ENCODE peak calls at places on chromosomes 3 and 15, in nine cellular contexts. G is cardiac muscle cell; J is colonic mucosa; H is astrocyte of the spinal cord; K is GM12878; C is transverse colon; F is NB4; E is CD8-positive, alpha-beta T cell; O is psoas muscle. T is an unnamed sample.

GRCh38 chr3:151130437-151130836 is 45.0 kb downstream of the MED12L start:
- DNase-seq in G (no peak), J (no peak), H (no peak), K (no peak), C (no peak), F (no peak), E (no peak), O (no peak), T (peak)

GRCh38 chr3:157282261-157283191 is 122.6 kb upstream of the CCNL1 start:
- DNase-seq in G (no peak), J (no peak), H (peak), K (no peak), C (no peak), F (no peak), E (no peak), O (peak), T (peak)

GRCh38 chr3:101381809-101382208 is 61.4 kb upstream of the IMPG2 start:
- DNase-seq in G (peak), J (no peak), H (peak), K (no peak), C (no peak), F (peak), E (no peak), O (no peak), T (peak)

GRCh38 chr3:170132335-170132734 is 49.2 kb downstream of the PHC3 start:
- DNase-seq in G (no peak), J (no peak), H (no peak), K (no peak), C (no peak), F (peak), E (no peak), O (no peak), T (no peak)

GRCh38 chr3:143831208-143831607 is 17.1 kb downstream of the SLC9A9 start:
- DNase-seq in G (no peak), J (no peak), H (peak), K (no peak), C (no peak), F (no peak), E (no peak), O (no peak), T (peak)

GRCh38 chr15:93470042-93470441 is 381.0 kb upstream of the RGMA start:
- DNase-seq in G (no peak), J (no peak), H (no peak), K (no peak), C (no peak), F (no peak), E (no peak), O (no peak), T (no peak)

GRCh38 chr3:172189987-172190603 is 150.7 kb downstream of the FNDC3B start:
- DNase-seq in G (no peak), J (no peak), H (no peak), K (no peak), C (no peak), F (no peak), E (no peak), O (no peak), T (no peak)

GRCh38 chr15:25439456-25439836 is 622 bp upstream of the UBE3A start:
- DNase-seq in G (no peak), J (peak), H (no peak), K (no peak), C (peak), F (peak), E (no peak), O (no peak), T (peak)

GRCh38 chr15:61256231-61256630 is 27.1 kb upstream of the RORA start:
- DNase-seq in G (no peak), J (no peak), H (no peak), K (no peak), C (no peak), F (no peak), E (no peak), O (no peak), T (no peak)

GRCh38 chr3:66411436-66411835 is 89.4 kb downstream of the LRIG1 start:
- DNase-seq in G (no peak), J (no peak), H (no peak), K (no peak), C (no peak), F (no peak), E (no peak), O (peak), T (no peak)
- H3K4me3 ChIP-seq in G (no peak), J (no peak), H (no peak), K (no peak), C (no peak), F (no peak), E (no peak), O (no peak), T (no peak)

GRCh38 chr15:67147410-67147949 is 82.1 kb downstream of the SMAD3 start:
- DNase-seq in G (no peak), J (no peak), H (no peak), K (no peak), C (no peak), F (no peak), E (no peak), O (no peak), T (no peak)
- H3K4me3 ChIP-seq in G (no peak), J (no peak), H (no peak), K (no peak), C (no peak), F (no peak), E (no peak), O (no peak), T (no peak)

GRCh38 chr3:196082471-196082971 is 631 bp upstream of the TFRC start:
- DNase-seq in G (no peak), J (peak), H (peak), K (no peak), C (no peak), F (no peak), E (no peak), O (no peak), T (no peak)
- H3K4me3 ChIP-seq in G (peak), J (peak), H (peak), K (peak), C (peak), F (peak), E (peak), O (peak), T (peak)

DNA sequence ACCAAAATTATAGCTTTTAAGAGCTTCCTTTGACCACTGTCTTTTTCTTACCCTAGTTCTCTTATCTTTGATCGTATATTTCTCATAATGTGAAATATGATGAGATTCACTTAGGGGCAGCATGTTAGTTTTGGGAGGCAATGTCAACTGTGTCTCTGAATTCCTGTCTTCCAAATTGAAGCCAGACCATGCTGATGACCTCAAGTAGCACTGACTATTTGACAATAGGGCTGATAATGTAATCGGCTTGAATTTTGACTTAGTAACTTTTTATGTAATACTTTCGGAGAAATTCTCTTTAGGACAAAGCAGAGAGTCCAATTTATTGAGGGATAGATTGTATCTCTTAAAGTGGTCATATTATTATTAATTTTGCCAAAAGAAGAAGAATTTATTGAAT is 295.4 kb upstream of the TPRG1 start:
- DNase-seq in G (no peak), J (no peak), H (no peak), K (no peak), C (no peak), F (no peak), E (no peak), O (no peak), T (no peak)
- H3K4me3 ChIP-seq in G (no peak), J (no peak), H (no peak), K (no peak), C (no peak), F (no peak), E (no peak), O (no peak), T (no peak)

GRCh38 chr3:194300936-194301335 is 50.2 kb downstream of the CPN2 start:
- DNase-seq in G (no peak), J (no peak), H (no peak), K (no peak), C (no peak), F (peak), E (no peak), O (no peak), T (no peak)
- H3K4me3 ChIP-seq in G (no peak), J (no peak), H (no peak), K (no peak), C (no peak), F (peak), E (no peak), O (no peak), T (no peak)

T was measured in epithelial cell of esophagus.